ENCODE peak calls at places on chromosomes 7 and 10, in four cellular contexts. One of them, this sample, is unnamed.

GRCh38 chr7:139762886-139763285 is 14.9 kb downstream of the HIPK2 start:
- DNase-seq in H1: no peak
- DNase-seq in trophoblast cell: no peak
- DNase-seq in neuronal stem cell: no peak
- DNase-seq in this sample: peak

GRCh38 chr10:112311481-112311880 is 28.3 kb downstream of the TECTB start:
- DNase-seq in neuronal stem cell: no peak
- DNase-seq in trophoblast cell: no peak
- DNase-seq in H1: no peak
- DNase-seq in this sample: no peak

GRCh38 chr7:98357751-98358161 is 43.1 kb downstream of the BAIAP2L1 start:
- DNase-seq in neuronal stem cell: no peak
- DNase-seq in H1: no peak
- DNase-seq in trophoblast cell: peak
- DNase-seq in this sample: peak

GRCh38 chr7:142375710-142376313 is 118.0 kb upstream of the PRSS58 start:
- DNase-seq in trophoblast cell: peak
- DNase-seq in neuronal stem cell: no peak
- DNase-seq in H1: peak
- DNase-seq in this sample: peak

GRCh38 chr7:142796001-142796500 is 25.3 kb downstream of the PRSS2 start:
- DNase-seq in trophoblast cell: no peak
- DNase-seq in neuronal stem cell: no peak
- DNase-seq in H1: no peak
- DNase-seq in this sample: no peak

GRCh38 chr10:78934499-78934898 is 134.3 kb upstream of the ZMIZ1 start:
- DNase-seq in trophoblast cell: no peak
- DNase-seq in H1: no peak
- DNase-seq in neuronal stem cell: no peak
- DNase-seq in this sample: peak

GRCh38 chr7:148265896-148266295 is 324.7 kb upstream of the C7orf33 start:
- DNase-seq in trophoblast cell: no peak
- DNase-seq in H1: no peak
- DNase-seq in neuronal stem cell: no peak
- DNase-seq in this sample: no peak

GRCh38 chr7:92725161-92725925 is 111.0 kb downstream of the CDK6 start:
- DNase-seq in trophoblast cell: no peak
- DNase-seq in H1: no peak
- DNase-seq in neuronal stem cell: no peak
- DNase-seq in this sample: no peak

GRCh38 chr10:127196227-127196954 is at the start of gene INSYN2A:
- DNase-seq in neuronal stem cell: peak
- DNase-seq in trophoblast cell: no peak
- DNase-seq in H1: peak
- DNase-seq in this sample: peak

GRCh38 chr7:45184326-45185027 is 26.9 kb downstream of the RAMP3 start:
- DNase-seq in H1: no peak
- DNase-seq in neuronal stem cell: no peak
- DNase-seq in trophoblast cell: no peak
- DNase-seq in this sample: no peak

GRCh38 chr7:151088856-151089699 is 2.8 kb downstream of the AGAP3 start:
- DNase-seq in H1: no peak
- DNase-seq in trophoblast cell: no peak
- DNase-seq in neuronal stem cell: peak
- DNase-seq in this sample: peak

GRCh38 chr7:102450242-102450641 is 14.4 kb downstream of the ALKBH4 start:
- DNase-seq in trophoblast cell: no peak
- DNase-seq in neuronal stem cell: no peak
- DNase-seq in H1: no peak
- DNase-seq in this sample: no peak

GRCh38 chr7:16318989-16319915 is 102.1 kb downstream of the CRPPA start:
- DNase-seq in trophoblast cell: no peak
- DNase-seq in neuronal stem cell: no peak
- DNase-seq in H1: no peak
- DNase-seq in this sample: peak

GRCh38 chr7:103573479-103574058 is 127.6 kb upstream of the SLC26A5 start:
- DNase-seq in neuronal stem cell: peak
- DNase-seq in trophoblast cell: no peak
- DNase-seq in H1: no peak
- DNase-seq in this sample: peak

GRCh38 chr7:12475362-12476063 is 71.8 kb upstream of the VWDE start:
- DNase-seq in neuronal stem cell: peak
- DNase-seq in H1: no peak
- DNase-seq in trophoblast cell: no peak
- DNase-seq in this sample: peak

GRCh38 chr10:43294892-43295291 is 28.0 kb upstream of the RASGEF1A start:
- DNase-seq in H1: no peak
- DNase-seq in neuronal stem cell: no peak
- DNase-seq in trophoblast cell: no peak
- DNase-seq in this sample: no peak

GRCh38 chr10:24381235-24382010 is 172.5 kb downstream of the KIAA1217 start:
- DNase-seq in H1: no peak
- DNase-seq in neuronal stem cell: no peak
- DNase-seq in trophoblast cell: no peak
- DNase-seq in this sample: no peak
- H3K4me3 ChIP-seq in H1: no peak
- H3K4me3 ChIP-seq in neuronal stem cell: no peak
- H3K4me3 ChIP-seq in trophoblast cell: no peak
- H3K4me3 ChIP-seq in this sample: no peak

GRCh38 chr7:120190109-120190508 is 82.9 kb upstream of the KCND2 start:
- DNase-seq in neuronal stem cell: no peak
- DNase-seq in H1: no peak
- DNase-seq in trophoblast cell: no peak
- DNase-seq in this sample: no peak
- H3K27ac ChIP-seq in neuronal stem cell: peak
- H3K27ac ChIP-seq in H1: no peak
- H3K27ac ChIP-seq in trophoblast cell: no peak
- H3K27ac ChIP-seq in this sample: no peak

GRCh38 chr10:12129222-12130111 is at the start of gene SEC61A2:
- DNase-seq in neuronal stem cell: peak
- DNase-seq in H1: peak
- DNase-seq in trophoblast cell: peak
- DNase-seq in this sample: peak
- H2BK12ac ChIP-seq in neuronal stem cell: no peak
- H2BK12ac ChIP-seq in H1: no peak
- H2BK12ac ChIP-seq in trophoblast cell: peak
- H2BK12ac ChIP-seq in this sample: peak

GRCh38 chr7:5426226-5426475 is 2.5 kb upstream of the TNRC18 start:
- DNase-seq in trophoblast cell: no peak
- DNase-seq in H1: no peak
- DNase-seq in neuronal stem cell: no peak
- DNase-seq in this sample: peak
- H3K4me3 ChIP-seq in trophoblast cell: peak
- H3K4me3 ChIP-seq in H1: peak
- H3K4me3 ChIP-seq in neuronal stem cell: peak
- H3K4me3 ChIP-seq in this sample: peak

DNA sequence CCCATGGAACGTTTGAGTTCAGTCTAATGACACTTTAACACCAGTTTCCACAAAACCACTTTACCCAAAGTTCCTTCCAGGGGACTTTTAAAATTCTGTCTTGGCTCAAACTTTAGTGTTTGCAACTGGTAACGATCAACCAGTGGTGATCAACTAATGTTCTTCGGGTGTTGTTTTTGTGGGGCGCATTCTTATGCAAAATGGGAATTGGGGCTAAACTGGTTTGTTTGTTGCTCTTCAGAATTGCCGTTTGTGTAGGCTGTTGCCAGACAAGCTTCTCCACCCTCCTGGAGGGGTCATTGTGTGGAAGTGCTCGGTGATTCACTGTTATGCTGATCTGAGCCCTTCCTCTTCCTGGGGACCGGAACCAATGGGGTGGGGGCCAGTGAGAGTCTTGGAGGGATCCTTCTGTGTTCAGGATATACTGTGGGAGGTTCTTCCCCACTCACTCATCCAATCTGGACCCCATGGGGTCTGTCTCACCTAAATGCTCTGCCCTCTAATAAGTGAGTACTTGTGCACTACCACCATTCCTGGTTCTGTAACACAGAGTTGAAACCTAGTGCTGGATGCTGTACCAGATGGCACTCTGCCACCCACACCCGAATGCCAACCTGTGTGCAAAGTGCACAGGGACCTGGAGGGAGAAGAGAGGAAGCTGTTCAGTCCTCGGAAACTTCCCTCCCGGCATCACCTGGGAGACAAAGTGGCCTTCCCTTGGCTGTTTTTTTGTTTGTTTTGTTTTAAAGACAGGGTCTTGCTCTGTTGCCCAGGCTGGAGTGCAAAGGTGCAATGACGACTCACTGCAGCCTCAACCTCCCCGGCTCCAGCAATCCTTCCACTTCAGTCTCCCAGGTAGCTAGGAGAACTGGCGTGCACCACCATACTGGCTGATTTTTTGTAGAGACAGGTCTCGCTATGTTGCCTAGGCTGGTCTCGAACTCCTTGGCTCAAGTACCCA is 2.1 kb downstream of the NFE2L3 start:
- DNase-seq in trophoblast cell: no peak
- DNase-seq in neuronal stem cell: no peak
- DNase-seq in H1: peak
- DNase-seq in this sample: peak
- H3K27ac ChIP-seq in trophoblast cell: no peak
- H3K27ac ChIP-seq in neuronal stem cell: no peak
- H3K27ac ChIP-seq in H1: peak
- H3K27ac ChIP-seq in this sample: peak